ENCODE peak calls at places on chromosomes 16 and 17, in seven cellular contexts. Y, E, R, A, U, O and P are unnamed samples.
A peak's percentile ranks its signal among the peaks of the same experiment; 100 is the strongest.

GRCh38 chr17:19897108-19897854 is 29.5 kb upstream of the ULK2 start:
- DNase-seq in U (no peak), Y (no peak), O (no peak), E (peak; percentile 24), R (no peak), A (peak; percentile 41), P (no peak)

GRCh38 chr16:10664720-10665126 is 30.0 kb downstream of the TEKT5 start:
- DNase-seq in E (no peak), R (no peak), A (no peak), U (no peak), Y (no peak), O (no peak), P (no peak)

GRCh38 chr16:75288596-75289120 is 37.2 kb upstream of the BCAR1 start:
- DNase-seq in U (no peak), E (no peak), Y (no peak), O (no peak), A (no peak), R (peak; percentile 66), P (no peak)

GRCh38 chr17:199195-199604 is 17.8 kb upstream of the DOC2B start:
- DNase-seq in Y (peak; percentile 40), E (peak; percentile 32), O (no peak), R (no peak), U (no peak), A (no peak), P (no peak)

GRCh38 chr17:68829211-68829610 is 126.0 kb downstream of the ABCA8 start:
- DNase-seq in R (no peak), Y (no peak), E (no peak), O (no peak), A (no peak), U (no peak), P (no peak)

GRCh38 chr16:53183442-53183841 is 128.7 kb downstream of the CHD9 start:
- DNase-seq in O (no peak), U (no peak), R (no peak), A (no peak), E (peak; percentile 5), Y (peak; percentile 9), P (no peak)

GRCh38 chr16:17346774-17347569 is 123.8 kb downstream of the XYLT1 start:
- DNase-seq in E (no peak), Y (no peak), O (no peak), U (no peak), R (no peak), A (no peak), P (no peak)

GRCh38 chr17:36761203-36761945 is 160.0 kb downstream of the MRM1 start:
- DNase-seq in E (no peak), A (no peak), Y (no peak), U (no peak), R (no peak), O (no peak), P (no peak)

GRCh38 chr17:66369830-66370229 is 67.4 kb downstream of the PRKCA start:
- DNase-seq in A (no peak), Y (no peak), U (no peak), O (no peak), R (no peak), E (no peak), P (no peak)

GRCh38 chr17:77502626-77503292 is 362.0 kb downstream of the SEC14L1 start:
- DNase-seq in U (peak; percentile 18), Y (no peak), A (no peak), R (no peak), O (no peak), E (no peak), P (no peak)

GRCh38 chr17:64385187-64386083 is 5.2 kb downstream of the PECAM1 start:
- DNase-seq in U (no peak), Y (peak; percentile 90), E (peak; percentile 92), R (peak; percentile 70), O (no peak), A (peak; percentile 43), P (no peak)

GRCh38 chr16:15404792-15405191 is 9.2 kb downstream of the MPV17L start:
- DNase-seq in E (peak; percentile 33), A (no peak), Y (peak; percentile 36), R (no peak), O (no peak), U (no peak), P (no peak)

GRCh38 chr16:87201777-87202176 is 115.4 kb downstream of the C16orf95 start:
- DNase-seq in R (no peak), Y (no peak), E (no peak), O (no peak), U (no peak), A (no peak), P (no peak)

GRCh38 chr16:25692307-25692706 is 548 bp downstream of the HS3ST4 start:
- DNase-seq in A (no peak), U (no peak), E (no peak), O (no peak), Y (no peak), R (no peak), P (no peak)

GRCh38 chr16:57270221-57271062 is 14.0 kb downstream of the PLLP start:
- DNase-seq in E (no peak), A (no peak), U (peak; percentile 89), O (no peak), Y (no peak), R (no peak), P (no peak)

GRCh38 chr17:28008526-28008925 is 34.0 kb upstream of the NLK start:
- DNase-seq in Y (peak; percentile 78), O (peak; percentile 67), E (peak; percentile 72), U (no peak), R (no peak), A (no peak), P (no peak)

GRCh38 chr17:14405189-14405588 is 104.3 kb downstream of the HS3ST3B1 start:
- DNase-seq in E (no peak), O (no peak), Y (no peak), A (no peak), R (no peak), U (no peak), P (no peak)

GRCh38 chr16:61471737-61472136 is 564.5 kb downstream of the CDH8 start:
- DNase-seq in Y (no peak), R (no peak), E (no peak), U (no peak), A (no peak), O (no peak), P (no peak)

GRCh38 chr16:60640038-60640437 is 1396.2 kb downstream of the CDH8 start:
- DNase-seq in A (no peak), U (no peak), R (no peak), Y (no peak), O (no peak), E (no peak), P (peak; percentile 11)

GRCh38 chr16:61926766-61927165 is 109.5 kb downstream of the CDH8 start:
- DNase-seq in A (no peak), E (no peak), Y (peak; percentile 27), U (no peak), R (no peak), O (no peak), P (no peak)

GRCh38 chr17:76479515-76480048 is 12.2 kb downstream of the AANAT start:
- DNase-seq in U (no peak), E (no peak), A (no peak), Y (no peak), R (no peak), O (no peak), P (no peak)

GRCh38 chr16:72838999-72839398 is 208.9 kb downstream of the ZFHX3 start:
- DNase-seq in U (no peak), R (no peak), E (no peak), A (no peak), O (no peak), Y (no peak), P (no peak)

GRCh38 chr16:9297437-9298113 is 206.1 kb downstream of the HAPSTR1 start:
- DNase-seq in U (peak; percentile 38), O (peak; percentile 45), A (no peak), E (no peak), R (no peak), Y (no peak), P (no peak)
- TF ChIP-seq CTCF in U (peak; percentile 60), O (peak; percentile 46), A (no peak), E (peak; percentile 31), R (no peak), Y (peak; percentile 23), P (peak; percentile 45)

GRCh38 chr16:88536971-88537751 is 33.0 kb upstream of the ZC3H18 start:
- DNase-seq in O (no peak), Y (no peak), E (no peak), U (no peak), R (no peak), A (no peak), P (no peak)
- TF ChIP-seq CTCF in O (no peak), Y (no peak), E (no peak), U (no peak), R (no peak), A (no peak), P (no peak)

GRCh38 chr16:47872228-47872627 is 283.6 kb downstream of the ABCC12 start:
- DNase-seq in Y (no peak), E (no peak), O (no peak), R (no peak), U (no peak), A (no peak), P (no peak)

GRCh38 chr16:47877166-47877565 is 278.6 kb downstream of the ABCC12 start:
- DNase-seq in E (no peak), R (no peak), U (no peak), A (no peak), Y (no peak), O (no peak), P (no peak)

GRCh38 chr16:47876494-47876893 is 279.3 kb downstream of the ABCC12 start:
- DNase-seq in Y (no peak), R (no peak), E (no peak), A (no peak), U (no peak), O (no peak), P (no peak)

DNA sequence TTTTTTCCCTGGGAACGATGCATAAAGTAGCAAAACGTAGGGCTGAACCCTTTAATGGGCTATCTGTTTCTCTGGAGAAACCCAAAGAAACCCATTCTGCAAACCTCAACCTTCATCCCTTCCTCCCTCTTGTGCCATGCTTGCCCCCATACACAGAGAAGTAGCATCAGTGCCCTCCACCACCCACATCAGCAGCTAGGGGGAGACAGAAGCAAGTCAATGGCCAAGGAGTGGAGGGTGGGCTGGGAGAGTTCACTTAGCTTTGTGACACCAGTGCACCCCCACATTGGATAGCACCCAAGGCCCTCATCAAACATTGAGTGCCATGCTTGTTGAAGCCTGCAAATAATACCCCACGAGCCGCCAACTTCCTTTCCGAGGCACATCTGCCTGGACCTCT is 282.4 kb downstream of the ABCC12 start:
- DNase-seq in A (no peak), U (no peak), Y (no peak), R (no peak), E (no peak), O (no peak), P (no peak)
- TF ChIP-seq CTCF in A (no peak), U (no peak), Y (peak; percentile 39), R (no peak), E (peak; percentile 23), O (no peak), P (peak; percentile 47)

DNA sequence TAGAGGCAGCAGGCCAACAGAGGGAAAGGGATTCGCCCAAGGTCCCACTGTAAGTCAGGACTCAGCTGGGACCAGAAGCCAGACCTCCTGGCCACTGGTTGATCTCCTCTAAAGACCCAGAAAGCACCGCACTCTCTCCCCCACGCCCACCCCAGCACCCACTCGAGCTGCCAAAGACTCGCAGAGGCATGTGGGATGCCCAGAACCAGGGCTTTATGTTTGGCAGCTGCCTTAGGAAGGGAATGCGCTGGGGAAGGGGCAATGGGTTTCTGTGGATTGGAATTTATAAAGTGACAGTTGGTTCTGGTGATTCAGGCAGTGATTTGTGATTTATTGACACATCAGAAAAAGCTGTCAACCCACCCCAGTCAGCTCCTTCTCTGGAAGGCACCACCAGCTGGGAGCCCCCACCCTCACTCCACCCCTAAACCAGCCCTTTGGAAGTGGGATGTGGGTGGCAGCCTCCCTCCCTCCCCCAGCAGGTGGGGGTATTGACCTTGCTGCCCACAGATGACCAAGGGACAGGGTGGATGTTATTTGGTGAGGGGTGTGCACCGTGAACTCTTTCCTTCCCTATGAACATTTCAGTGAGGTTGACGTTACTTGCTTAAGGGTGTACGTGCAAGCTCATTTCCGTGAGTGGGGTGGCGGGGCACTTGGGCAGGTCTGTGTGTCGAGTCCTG is 76.6 kb upstream of the DNAJA2 start:
- DNase-seq in O (no peak), Y (no peak), R (no peak), U (no peak), E (no peak), A (no peak), P (no peak)
- TF ChIP-seq CTCF in O (no peak), Y (no peak), R (no peak), U (no peak), E (no peak), A (no peak), P (no peak)